ENCODE peak calls at places on chromosome 12, in seven cellular contexts. L is mesenchymal stem cell, G is IMR-90, P is neuronal stem cell, M is H9, R is trophoblast cell, I is H1. C is an unnamed sample.

GRCh38 chr12:109870648-109871047 is 9.7 kb downstream of the GLTP start:
- DNase-seq in L (peak; percentile 40), G (peak; percentile 74), P (no peak), M (no peak), R (no peak), I (no peak), C (no peak)

GRCh38 chr12:57517187-57517586 is 3.1 kb downstream of the DDIT3 start:
- DNase-seq in L (peak; percentile 72), G (peak; percentile 72), P (no peak), M (no peak), R (no peak), I (no peak), C (no peak)

GRCh38 chr12:57666897-57667296 is 27.0 kb upstream of the OS9 start:
- DNase-seq in L (no peak), G (no peak), P (no peak), M (no peak), R (no peak), I (no peak), C (no peak)

GRCh38 chr12:77940566-77940965 is 109.9 kb downstream of the NAV3 start:
- DNase-seq in L (peak; percentile 74), G (peak; percentile 61), P (no peak), M (no peak), R (no peak), I (no peak), C (no peak)

GRCh38 chr12:52085682-52086180 is 6.2 kb downstream of the SMIM41 start:
- DNase-seq in L (no peak), G (no peak), P (no peak), M (no peak), R (no peak), I (no peak), C (no peak)

GRCh38 chr12:2636741-2637140 is 158.0 kb upstream of the FKBP4 start:
- DNase-seq in L (no peak), G (no peak), P (no peak), M (no peak), R (no peak), I (no peak), C (no peak)

GRCh38 chr12:55068416-55069010 is 48.7 kb downstream of the NEUROD4 start:
- DNase-seq in L (peak; percentile 49), G (peak; percentile 43), P (peak; percentile 73), M (peak; percentile 87), R (peak; percentile 31), I (no peak), C (peak; percentile 93)

GRCh38 chr12:6532927-6533652 is 1.2 kb upstream of the GAPDH start:
- DNase-seq in L (peak; percentile 90), G (peak; percentile 76), P (no peak), M (peak; percentile 91), R (peak; percentile 97), I (no peak), C (peak; percentile 92)

GRCh38 chr12:30847259-30847658 is 79.3 kb upstream of the TSPAN11 start:
- DNase-seq in L (peak; percentile 78), G (peak; percentile 70), P (peak; percentile 48), M (peak; percentile 29), R (peak; percentile 38), I (no peak), C (peak; percentile 79)

GRCh38 chr12:359091-359490 is 30.0 kb downstream of the KDM5A start:
- DNase-seq in L (no peak), G (no peak), P (no peak), M (no peak), R (no peak), I (no peak), C (no peak)
- H4K8ac ChIP-seq in L (no peak overlapping the region), G (no peak overlapping the region), P (no peak overlapping the region), M (no peak overlapping the region), R (no peak overlapping the region), I (no peak overlapping the region), C (no peak overlapping the region)

GRCh38 chr12:5047094-5047493 is 3.4 kb downstream of the KCNA5 start:
- DNase-seq in L (no peak), G (no peak), P (no peak), M (no peak), R (no peak), I (no peak), C (no peak)
- H4K8ac ChIP-seq in L (no peak overlapping the region), G (no peak overlapping the region), P (no peak overlapping the region), M (no peak overlapping the region), R (no peak overlapping the region), I (no peak overlapping the region), C (no peak overlapping the region)

GRCh38 chr12:60689137-60689536 is 1093.3 kb downstream of the SLC16A7 start:
- DNase-seq in L (no peak), G (no peak), P (no peak), M (peak; percentile 54), R (no peak), I (no peak), C (peak; percentile 72)
- H4K8ac ChIP-seq in L (no peak overlapping the region), G (no peak overlapping the region), P (no peak overlapping the region), M (no peak overlapping the region), R (no peak overlapping the region), I (no peak overlapping the region), C (no peak overlapping the region)

GRCh38 chr12:87815738-87816137 is 213.5 kb downstream of the C12orf50 start:
- DNase-seq in L (no peak), G (no peak), P (no peak), M (no peak), R (no peak), I (no peak), C (no peak)
- H4K8ac ChIP-seq in L (no peak overlapping the region), G (peak overlapping the region; percentile 33), P (no peak overlapping the region), M (no peak overlapping the region), R (no peak overlapping the region), I (no peak overlapping the region), C (no peak overlapping the region)

GRCh38 chr12:102896067-102896466 is 21.0 kb downstream of the PAH start:
- DNase-seq in L (no peak), G (no peak), P (no peak), M (peak; percentile 45), R (no peak), I (no peak), C (peak; percentile 30)
- H4K8ac ChIP-seq in L (no peak overlapping the region), G (no peak overlapping the region), P (no peak overlapping the region), M (no peak overlapping the region), R (no peak overlapping the region), I (no peak overlapping the region), C (no peak overlapping the region)

GRCh38 chr12:124664395-124665111 is 97.1 kb upstream of the NCOR2 start:
- DNase-seq in L (no peak), G (no peak), P (no peak), M (no peak), R (no peak), I (no peak), C (no peak)
- H4K8ac ChIP-seq in L (no peak overlapping the region), G (peak overlapping the region; percentile 64), P (no peak overlapping the region), M (no peak overlapping the region), R (no peak overlapping the region), I (no peak overlapping the region), C (no peak overlapping the region)

GRCh38 chr12:121263206-121263605 is 33.3 kb downstream of the CAMKK2 start:
- DNase-seq in L (no peak), G (no peak), P (no peak), M (no peak), R (no peak), I (no peak), C (no peak)

GRCh38 chr12:121273364-121273896 is 23.1 kb downstream of the CAMKK2 start:
- DNase-seq in L (no peak), G (no peak), P (no peak), M (no peak), R (no peak), I (no peak), C (no peak)

GRCh38 chr12:121264951-121265350 is 31.6 kb downstream of the CAMKK2 start:
- DNase-seq in L (no peak), G (no peak), P (no peak), M (no peak), R (no peak), I (no peak), C (no peak)

GRCh38 chr12:121264135-121264534 is 32.4 kb downstream of the CAMKK2 start:
- DNase-seq in L (no peak), G (no peak), P (no peak), M (no peak), R (no peak), I (no peak), C (no peak)

DNA sequence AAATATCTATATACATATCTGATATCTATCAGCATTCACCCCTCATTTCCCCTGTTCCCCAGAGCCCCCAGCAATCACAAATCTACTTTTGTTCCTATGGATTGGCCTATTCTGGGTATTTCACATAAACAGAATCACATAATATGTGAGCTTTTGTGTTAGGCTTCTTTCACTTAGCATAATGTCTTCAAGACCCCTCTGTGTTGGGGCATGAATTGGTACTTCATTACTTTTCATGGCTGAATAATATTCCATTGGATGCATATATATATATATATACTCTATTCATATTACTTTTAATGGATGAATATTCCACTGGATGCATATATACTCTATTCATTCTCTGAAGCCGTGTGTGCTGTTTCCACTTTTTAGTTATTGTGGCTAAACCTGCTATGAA is 28.7 kb downstream of the CAMKK2 start:
- DNase-seq in L (no peak), G (no peak), P (no peak), M (no peak), R (no peak), I (no peak), C (no peak)
- H4K8ac ChIP-seq in L (no peak overlapping the region), G (no peak overlapping the region), P (no peak overlapping the region), M (no peak overlapping the region), R (no peak overlapping the region), I (no peak overlapping the region), C (no peak overlapping the region)

C was measured in mesendoderm.